ENCODE peak calls at places on chromosomes 11 and 22, in six cellular contexts. G is T follicular helper cell, A is AG10803, T is EL, Q is GM12891, H is HepG2. I is an unnamed sample.

GRCh38 chr22:44091021-44091721 is 67.1 kb downstream of the PARVB start:
- DNase-seq in G (peak), A (no peak), Q (no peak), T (peak), H (peak), I (peak)

GRCh38 chr11:57248780-57249383 is 11.8 kb upstream of the APLNR start:
- DNase-seq in A (peak), H (peak), T (peak), Q (no peak), G (no peak), I (peak)

GRCh38 chr11:7538023-7538422 is 24.2 kb downstream of the PPFIBP2 start:
- DNase-seq in T (no peak), H (no peak), G (no peak), Q (no peak), A (peak), I (no peak)

GRCh38 chr22:37218399-37218770 is 6.1 kb upstream of the SSTR3 start:
- DNase-seq in A (no peak), Q (no peak), H (no peak), T (no peak), G (no peak), I (no peak)

GRCh38 chr22:38864361-38865191 is 7.4 kb downstream of the CBX6 start:
- DNase-seq in G (no peak), H (no peak), T (no peak), A (no peak), Q (no peak), I (no peak)

GRCh38 chr22:39592104-39593060 is 21.8 kb downstream of the CACNA1I start:
- DNase-seq in H (no peak), A (peak), G (no peak), T (peak), Q (no peak), I (no peak)

GRCh38 chr11:84056696-84057095 is 770.5 kb upstream of the CCDC90B start:
- DNase-seq in G (no peak), H (no peak), T (no peak), Q (no peak), A (no peak), I (no peak)

GRCh38 chr11:81089242-81089641 is 1644.4 kb downstream of the FAM181B start:
- DNase-seq in H (no peak), G (no peak), T (no peak), Q (no peak), A (no peak), I (no peak)

GRCh38 chr11:37264060-37264459 is 666.0 kb upstream of the RAG2 start:
- DNase-seq in A (no peak), G (no peak), Q (no peak), H (no peak), T (no peak), I (no peak)

GRCh38 chr11:120306519-120307242 is 18.4 kb upstream of the TLCD5 start:
- DNase-seq in Q (no peak), T (peak), A (peak), H (no peak), G (no peak), I (no peak)

I was measured in HuH-7.